ENCODE peak calls at places on chromosomes 12 and 14, in nine cellular contexts. Z is mesothelial cell of epicardium, E is body of pancreas, H is AG10803, M is RWPE2, S is AG04450, V is mucosa of descending colon, I is HCT116, G is ovary. J is an unnamed sample.

GRCh38 chr14:69760810-69761209 is 6.1 kb upstream of the SRSF5 start:
- DNase-seq in E (no peak), G (no peak), I (no peak), V (no peak), Z (no peak), M (no peak), H (no peak), S (no peak), J (no peak)

GRCh38 chr14:101707863-101708620 is 53.5 kb upstream of the PPP2R5C start:
- DNase-seq in Z (no peak), S (no peak), G (no peak), M (peak), H (no peak), I (no peak), V (no peak), E (peak), J (no peak)

GRCh38 chr14:103155013-103155412 is 31.8 kb downstream of the TNFAIP2 start:
- DNase-seq in M (no peak), E (no peak), G (peak), V (peak), S (no peak), H (peak), I (peak), Z (no peak), J (no peak)

GRCh38 chr12:111429760-111430417 is 24.2 kb downstream of the SH2B3 start:
- DNase-seq in H (no peak), I (no peak), Z (no peak), V (peak), G (no peak), E (no peak), S (no peak), M (no peak), J (no peak)

GRCh38 chr12:46108721-46109120 is 118.3 kb upstream of the SCAF11 start:
- DNase-seq in S (no peak), H (no peak), E (no peak), M (no peak), I (no peak), Z (no peak), V (no peak), G (no peak), J (no peak)

GRCh38 chr12:61853945-61854344 is 406.3 kb upstream of the USP15 start:
- DNase-seq in E (no peak), G (no peak), S (no peak), I (no peak), V (no peak), Z (no peak), H (no peak), M (no peak), J (no peak)

GRCh38 chr12:129571901-129572494 is 331.8 kb downstream of the TMEM132D start:
- DNase-seq in M (no peak), H (no peak), Z (no peak), I (no peak), S (no peak), E (no peak), V (no peak), G (no peak), J (no peak)

GRCh38 chr14:77301103-77301502 is 19.6 kb downstream of the POMT2 start:
- DNase-seq in Z (no peak), V (peak), E (peak), H (peak), I (peak), S (peak), G (peak), M (no peak), J (no peak)

GRCh38 chr12:75236206-75236605 is 26.6 kb upstream of the KCNC2 start:
- DNase-seq in G (no peak), V (no peak), S (no peak), Z (no peak), M (no peak), E (no peak), H (no peak), I (no peak), J (no peak)

GRCh38 chr12:107127482-107128185 is 34.3 kb upstream of the CRY1 start:
- DNase-seq in S (no peak), E (no peak), H (no peak), Z (no peak), G (no peak), M (no peak), I (no peak), V (no peak), J (no peak)

GRCh38 chr14:88749139-88749538 is 43.6 kb downstream of the EML5 start:
- DNase-seq in V (no peak), Z (no peak), E (no peak), I (no peak), M (no peak), G (no peak), H (no peak), S (no peak), J (no peak)

GRCh38 chr14:88750945-88751344 is 41.8 kb downstream of the EML5 start:
- DNase-seq in S (no peak), H (no peak), E (no peak), I (no peak), M (no peak), V (no peak), G (no peak), Z (no peak), J (no peak)

GRCh38 chr14:88753873-88754272 is 38.9 kb downstream of the EML5 start:
- DNase-seq in V (no peak), H (no peak), Z (no peak), E (no peak), G (no peak), M (no peak), S (no peak), I (no peak), J (no peak)

GRCh38 chr14:88748288-88748687 is 44.5 kb downstream of the EML5 start:
- DNase-seq in E (no peak), Z (no peak), V (no peak), S (no peak), I (no peak), M (no peak), G (no peak), H (no peak), J (no peak)

GRCh38 chr14:88750413-88750812 is 42.3 kb downstream of the EML5 start:
- DNase-seq in I (no peak), S (no peak), M (no peak), Z (no peak), G (no peak), H (no peak), V (no peak), E (no peak), J (no peak)
- TF ChIP-seq CTCF in I (no peak), S (no peak), M (peak), Z (no peak), G (no peak), H (no peak), V (no peak), E (no peak), J (no peak)

GRCh38 chr14:37060496-37061260 is 111.7 kb downstream of the SLC25A21 start:
- DNase-seq in I (no peak), H (no peak), M (no peak), Z (no peak), E (peak), S (no peak), V (no peak), G (no peak), J (no peak)
- TF ChIP-seq CTCF in I (no peak), H (no peak), M (no peak), Z (no peak), E (no peak), S (no peak), V (no peak), G (no peak), J (no peak)

GRCh38 chr14:78904094-78904493 is 733.9 kb downstream of the NRXN3 start:
- DNase-seq in G (no peak), V (no peak), S (no peak), E (no peak), I (no peak), Z (no peak), M (no peak), H (no peak), J (no peak)

GRCh38 chr14:78897443-78897842 is 727.3 kb downstream of the NRXN3 start:
- DNase-seq in Z (no peak), M (no peak), V (no peak), G (no peak), E (no peak), I (no peak), H (no peak), S (no peak), J (no peak)

DNA sequence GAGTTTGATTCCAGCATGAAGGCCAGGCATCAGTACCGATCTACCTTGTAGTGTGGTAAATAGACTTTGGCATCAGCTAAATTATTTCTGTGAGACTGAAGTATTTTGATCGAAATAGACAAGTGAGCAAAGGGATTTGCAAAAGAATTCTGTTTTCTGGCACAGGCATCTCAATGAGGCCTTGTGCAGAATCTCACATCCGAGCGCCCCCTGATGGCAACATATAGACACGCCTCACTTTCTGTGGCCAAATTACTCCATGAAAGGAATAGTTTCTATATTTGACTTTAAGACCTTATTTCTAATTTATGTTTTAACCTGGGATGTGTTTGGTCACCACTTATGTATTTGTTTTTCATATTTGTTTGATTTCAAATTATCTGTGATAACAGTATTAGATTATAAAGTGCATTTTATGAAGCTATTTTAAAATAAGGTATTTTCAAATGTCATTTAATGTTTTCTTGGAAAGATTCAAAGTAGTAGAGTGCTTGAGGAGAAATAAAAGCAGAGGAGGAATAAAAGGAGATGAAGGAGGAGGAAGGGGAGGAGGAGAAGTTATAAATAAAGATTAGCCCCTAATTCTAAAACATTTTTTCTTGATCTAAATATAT is 731.9 kb downstream of the NRXN3 start:
- DNase-seq in M (no peak), H (peak), I (no peak), Z (peak), E (peak), V (peak), S (peak), G (no peak), J (no peak)
- TF ChIP-seq CTCF in M (peak), H (peak), I (peak), Z (peak), E (peak), V (no peak), S (peak), G (no peak), J (peak)

DNA sequence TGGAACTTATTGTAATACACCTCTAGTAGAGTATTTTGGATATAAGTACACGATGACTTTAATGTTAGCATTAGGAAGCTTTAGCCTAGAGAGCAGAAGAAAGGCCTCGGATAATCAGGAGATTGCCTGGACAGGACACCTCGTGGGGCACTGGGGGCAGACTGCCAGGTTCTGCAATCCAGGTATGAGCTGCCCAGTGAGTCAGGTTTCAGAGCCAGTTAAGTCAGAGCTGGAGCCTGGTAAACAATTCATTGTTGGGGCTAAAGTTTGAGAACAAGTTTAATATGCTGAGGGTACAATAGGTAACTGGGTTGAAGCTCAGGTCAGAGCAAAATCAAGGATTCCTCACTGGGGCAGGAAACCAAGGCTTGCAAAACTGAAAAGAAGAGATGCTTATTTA is 107.4 kb downstream of the RERGL start:
- DNase-seq in G (no peak), M (no peak), S (no peak), I (no peak), H (no peak), E (no peak), V (no peak), Z (no peak), J (no peak)
- TF ChIP-seq CTCF in G (no peak), M (no peak), S (no peak), I (no peak), H (no peak), E (no peak), V (no peak), Z (no peak), J (no peak)

GRCh38 chr14:44372807-44373497 is 134.1 kb downstream of the FSCB start:
- DNase-seq in G (no peak), I (no peak), S (no peak), M (no peak), E (no peak), Z (no peak), H (no peak), V (no peak), J (no peak)

GRCh38 chr14:44374906-44375305 is 132.2 kb downstream of the FSCB start:
- DNase-seq in V (no peak), I (no peak), Z (no peak), M (no peak), E (no peak), S (no peak), G (no peak), H (no peak), J (no peak)

GRCh38 chr14:44370727-44371126 is 136.4 kb downstream of the FSCB start:
- DNase-seq in V (no peak), E (no peak), I (no peak), M (no peak), S (no peak), H (no peak), Z (no peak), G (no peak), J (no peak)

DNA sequence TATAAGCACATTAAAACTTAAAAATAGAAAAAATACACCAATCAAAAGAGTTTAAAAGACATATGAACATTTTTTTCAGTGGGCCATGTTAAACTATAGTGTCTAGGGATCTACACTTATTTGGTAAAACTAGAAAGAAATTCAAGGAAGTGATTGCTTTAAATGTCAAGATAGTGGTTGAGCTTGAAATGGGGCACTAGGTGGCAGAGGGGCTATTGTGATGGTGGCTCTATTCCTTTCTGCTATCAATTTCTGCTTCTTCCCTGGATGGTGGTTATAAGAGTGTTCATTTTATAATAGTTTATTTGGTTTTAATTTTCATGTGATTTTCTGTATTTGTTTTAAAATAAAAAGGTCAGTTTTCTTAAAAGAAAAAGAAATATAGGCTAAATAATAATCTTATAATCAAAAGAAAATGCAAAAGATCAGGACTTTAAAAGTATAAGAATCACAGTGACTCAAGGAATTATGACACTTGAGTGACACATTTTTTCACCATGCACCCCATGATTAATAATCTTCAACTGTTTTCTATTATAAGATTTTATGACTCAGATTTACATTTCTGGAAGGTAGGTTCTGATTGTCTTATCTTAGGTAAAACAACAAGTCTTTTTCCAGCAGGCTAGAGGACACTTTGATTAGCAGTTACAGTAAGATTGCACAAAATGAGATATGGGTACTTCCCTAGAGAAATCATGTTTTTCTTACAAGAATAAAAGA is 137.5 kb downstream of the FSCB start:
- DNase-seq in M (no peak), V (peak), H (no peak), G (no peak), S (no peak), E (no peak), I (no peak), Z (no peak), J (no peak)
- TF ChIP-seq CTCF in M (peak), V (no peak), H (no peak), G (no peak), S (no peak), E (no peak), I (no peak), Z (no peak), J (no peak)

GRCh38 chr12:94587266-94588241 is 62.8 kb downstream of the TMCC3 start:
- DNase-seq in E (no peak), V (peak), I (no peak), G (no peak), S (no peak), Z (no peak), M (no peak), H (no peak), J (no peak)

GRCh38 chr12:94586589-94587259 is 63.6 kb downstream of the TMCC3 start:
- DNase-seq in M (no peak), I (no peak), S (no peak), H (no peak), V (peak), E (no peak), Z (no peak), G (no peak), J (no peak)

GRCh38 chr12:94585624-94586023 is 64.7 kb downstream of the TMCC3 start:
- DNase-seq in E (no peak), M (no peak), S (no peak), V (peak), I (no peak), H (no peak), Z (no peak), G (no peak), J (no peak)

GRCh38 chr12:94582591-94582990 is 67.8 kb downstream of the TMCC3 start:
- DNase-seq in M (no peak), H (no peak), Z (no peak), S (no peak), G (no peak), I (no peak), E (no peak), V (no peak), J (no peak)

DNA sequence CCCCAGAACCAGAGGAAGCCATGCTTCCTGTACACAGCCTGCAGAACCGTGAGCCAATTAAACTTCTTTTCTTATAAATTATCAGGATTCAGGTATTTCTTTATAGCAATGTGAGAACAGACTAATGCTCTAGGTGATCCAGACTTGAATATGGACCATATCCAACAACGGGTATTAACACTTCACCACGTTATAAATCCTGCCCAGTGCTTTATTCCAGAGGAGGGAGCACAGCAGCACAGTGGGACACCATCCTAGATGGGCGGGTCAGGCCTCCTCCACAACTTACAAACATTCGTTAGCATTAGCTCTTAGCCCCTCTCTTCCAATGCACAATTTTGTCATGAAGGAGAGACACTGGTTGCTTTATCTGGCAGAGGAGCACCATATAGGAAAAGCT is 66.0 kb downstream of the TMCC3 start:
- DNase-seq in S (no peak), Z (no peak), E (no peak), M (no peak), G (no peak), V (no peak), I (no peak), H (no peak), J (no peak)
- TF ChIP-seq CTCF in S (no peak), Z (no peak), E (no peak), M (no peak), G (no peak), V (no peak), I (no peak), H (no peak), J (no peak)

J was measured in type B pancreatic cell.